ENCODE peak calls at places on chromosomes 11 and 22, in seven cellular contexts. One of them, this sample, is unnamed.

GRCh38 chr11:68009391-68010000 is 631 bp upstream of the ALDH3B1 start:
- DNase-seq in COR-L47: no peak
- DNase-seq in NCI-H1436: no peak
- DNase-seq in mesothelial cell of epicardium: no peak
- DNase-seq in iris pigment epithelial cell: peak; percentile 39
- DNase-seq in astrocyte of the cerebellum: no peak
- DNase-seq in NCI-H2171 treated with DMSO at 0.1 percent for 48 hours: peak; percentile 9
- DNase-seq in this sample: no peak

GRCh38 chr11:63850946-63851345 is 12.0 kb downstream of the MARK2 start:
- DNase-seq in iris pigment epithelial cell: no peak
- DNase-seq in NCI-H1436: no peak
- DNase-seq in mesothelial cell of epicardium: no peak
- DNase-seq in NCI-H2171 treated with DMSO at 0.1 percent for 48 hours: no peak
- DNase-seq in COR-L47: no peak
- DNase-seq in astrocyte of the cerebellum: no peak
- DNase-seq in this sample: no peak

GRCh38 chr11:115338476-115338875 is 165.7 kb downstream of the CADM1 start:
- DNase-seq in astrocyte of the cerebellum: no peak
- DNase-seq in NCI-H1436: no peak
- DNase-seq in mesothelial cell of epicardium: no peak
- DNase-seq in COR-L47: no peak
- DNase-seq in iris pigment epithelial cell: peak; percentile 10
- DNase-seq in NCI-H2171 treated with DMSO at 0.1 percent for 48 hours: no peak
- DNase-seq in this sample: no peak

GRCh38 chr11:18669211-18669593 is 29.4 kb upstream of the TMEM86A start:
- DNase-seq in NCI-H1436: no peak
- DNase-seq in mesothelial cell of epicardium: no peak
- DNase-seq in astrocyte of the cerebellum: no peak
- DNase-seq in COR-L47: no peak
- DNase-seq in iris pigment epithelial cell: peak; percentile 40
- DNase-seq in NCI-H2171 treated with DMSO at 0.1 percent for 48 hours: no peak
- DNase-seq in this sample: no peak

GRCh38 chr22:45770506-45770905 is 98.9 kb downstream of the ATXN10 start:
- DNase-seq in iris pigment epithelial cell: no peak
- DNase-seq in NCI-H2171 treated with DMSO at 0.1 percent for 48 hours: no peak
- DNase-seq in astrocyte of the cerebellum: no peak
- DNase-seq in mesothelial cell of epicardium: no peak
- DNase-seq in COR-L47: no peak
- DNase-seq in NCI-H1436: no peak
- DNase-seq in this sample: no peak

GRCh38 chr22:50600967-50601668 is 525 bp downstream of the MAPK8IP2 start:
- DNase-seq in COR-L47: no peak
- DNase-seq in NCI-H1436: no peak
- DNase-seq in mesothelial cell of epicardium: no peak
- DNase-seq in astrocyte of the cerebellum: no peak
- DNase-seq in NCI-H2171 treated with DMSO at 0.1 percent for 48 hours: no peak
- DNase-seq in iris pigment epithelial cell: no peak
- DNase-seq in this sample: no peak

GRCh38 chr11:20049231-20049630 is 111.0 kb downstream of the DBX1 start:
- DNase-seq in mesothelial cell of epicardium: no peak
- DNase-seq in COR-L47: no peak
- DNase-seq in NCI-H1436: no peak
- DNase-seq in iris pigment epithelial cell: peak; percentile 35
- DNase-seq in NCI-H2171 treated with DMSO at 0.1 percent for 48 hours: no peak
- DNase-seq in astrocyte of the cerebellum: no peak
- DNase-seq in this sample: no peak

GRCh38 chr11:102516179-102516578 is 14.4 kb downstream of the MMP7 start:
- DNase-seq in mesothelial cell of epicardium: no peak
- DNase-seq in NCI-H2171 treated with DMSO at 0.1 percent for 48 hours: no peak
- DNase-seq in COR-L47: no peak
- DNase-seq in iris pigment epithelial cell: no peak
- DNase-seq in astrocyte of the cerebellum: no peak
- DNase-seq in NCI-H1436: no peak
- DNase-seq in this sample: no peak

GRCh38 chr11:124670732-124671131 is 2.8 kb downstream of the SIAE start:
- DNase-seq in iris pigment epithelial cell: peak; percentile 5
- DNase-seq in mesothelial cell of epicardium: no peak
- DNase-seq in NCI-H2171 treated with DMSO at 0.1 percent for 48 hours: no peak
- DNase-seq in NCI-H1436: no peak
- DNase-seq in COR-L47: no peak
- DNase-seq in astrocyte of the cerebellum: no peak
- DNase-seq in this sample: no peak

GRCh38 chr11:103202048-103202651 is 92.9 kb downstream of the DYNC2H1 start:
- DNase-seq in NCI-H1436: no peak
- DNase-seq in astrocyte of the cerebellum: peak; percentile 26
- DNase-seq in iris pigment epithelial cell: peak; percentile 51
- DNase-seq in mesothelial cell of epicardium: no peak
- DNase-seq in NCI-H2171 treated with DMSO at 0.1 percent for 48 hours: peak; percentile 38
- DNase-seq in COR-L47: peak; percentile 9
- DNase-seq in this sample: no peak